ENCODE peak calls at places on chromosomes 5 and 9, in seven cellular contexts. V, G, Z, K, Q, H and X are unnamed samples.

GRCh38 chr9:98096091-98096490 is 22.9 kb downstream of the TRIM14 start:
- DNase-seq in K (no peak), V (no peak), Z (no peak), G (no peak), Q (no peak), H (no peak), X (no peak)

GRCh38 chr5:4022991-4023390 is 427.4 kb downstream of the IRX1 start:
- DNase-seq in Q (no peak), V (no peak), G (no peak), Z (no peak), H (no peak), K (no peak), X (no peak)

GRCh38 chr5:131377785-131378325 is 114.0 kb downstream of the CDC42SE2 start:
- DNase-seq in H (no peak), K (peak; percentile 33), Z (peak; percentile 69), G (no peak), Q (peak; percentile 68), V (no peak), X (no peak)

GRCh38 chr5:174625591-174626365 is 98.6 kb upstream of the MSX2 start:
- DNase-seq in G (no peak), K (no peak), Z (no peak), V (no peak), H (no peak), Q (no peak), X (no peak)

GRCh38 chr5:11878846-11879245 is 25.4 kb downstream of the CTNND2 start:
- DNase-seq in Q (no peak), H (no peak), Z (no peak), G (no peak), V (no peak), K (no peak), X (no peak)

GRCh38 chr5:180350711-180351110 is 2.4 kb downstream of the GFPT2 start:
- DNase-seq in Z (no peak), G (no peak), K (no peak), Q (no peak), V (no peak), H (no peak), X (no peak)

GRCh38 chr5:165296401-165297130 is 1791.1 kb downstream of the MAT2B start:
- DNase-seq in V (no peak), Q (no peak), G (no peak), Z (no peak), H (no peak), K (no peak), X (no peak)

GRCh38 chr5:102753889-102754498 is 1.1 kb upstream of the PAM start:
- DNase-seq in Q (no peak), G (no peak), H (no peak), V (no peak), Z (no peak), K (no peak), X (no peak)

GRCh38 chr5:36724429-36725332 is 118.3 kb downstream of the SLC1A3 start:
- DNase-seq in G (peak; percentile 90), Z (no peak), V (no peak), Q (no peak), K (no peak), H (peak; percentile 73), X (peak; percentile 42)

GRCh38 chr9:104536756-104537155 is at the start of gene OR13C3:
- DNase-seq in K (no peak), Z (no peak), Q (no peak), V (no peak), G (no peak), H (no peak), X (no peak)

GRCh38 chr5:61678966-61679365 is 346.9 kb downstream of the ZSWIM6 start:
- DNase-seq in V (no peak), G (no peak), H (no peak), Q (no peak), Z (no peak), K (no peak), X (no peak)

DNA sequence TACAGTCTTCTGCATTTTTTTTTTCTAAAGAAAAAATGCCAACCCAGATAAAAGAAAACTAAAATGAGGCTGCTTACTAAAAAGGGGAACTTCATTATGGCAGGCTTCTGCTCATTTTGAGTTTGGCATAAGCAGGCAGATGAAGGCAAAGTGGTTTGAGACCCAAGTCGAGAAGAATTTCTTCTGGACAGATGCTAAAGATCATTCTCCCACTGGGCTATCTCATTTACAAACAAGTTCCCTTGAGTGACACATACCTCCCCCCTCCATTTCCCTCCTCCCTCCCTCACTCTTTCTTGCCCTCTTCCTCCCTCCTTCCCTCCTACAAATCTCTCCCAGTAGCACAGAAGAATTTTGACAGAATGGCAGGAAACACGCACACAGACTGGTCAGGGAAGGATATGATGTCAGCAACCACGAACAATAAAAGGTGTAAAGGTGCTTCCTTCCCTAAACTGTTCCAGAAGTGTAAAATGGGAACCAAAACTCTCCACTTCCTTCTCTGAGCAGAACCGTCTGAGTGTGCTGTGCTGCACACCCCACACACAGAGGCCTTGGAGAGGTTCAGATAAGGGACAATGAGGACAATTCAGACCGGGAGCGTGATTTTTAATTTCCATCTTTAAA is 55.9 kb downstream of the MEF2C start:
- DNase-seq in Q (peak; percentile 65), G (peak; percentile 83), H (peak; percentile 45), Z (peak; percentile 89), V (peak; percentile 28), K (peak; percentile 81), X (no peak)
- H3K4me3 ChIP-seq in Q (no peak overlapping the region), G (peak overlapping the region; percentile 54), H (no peak overlapping the region), Z (peak overlapping the region; percentile 8), V (no peak overlapping the region), K (no peak overlapping the region), X (no peak overlapping the region)

GRCh38 chr5:171335616-171336015 is 26.6 kb downstream of the TLX3 start:
- DNase-seq in Q (no peak), H (no peak), G (no peak), K (no peak), V (no peak), Z (no peak), X (no peak)

GRCh38 chr5:171340042-171340441 is 31.0 kb downstream of the TLX3 start:
- DNase-seq in V (no peak), Q (no peak), G (no peak), K (no peak), H (no peak), Z (no peak), X (no peak)

GRCh38 chr5:171340491-171340890 is 31.4 kb downstream of the TLX3 start:
- DNase-seq in H (no peak), G (no peak), K (no peak), Q (no peak), V (no peak), Z (no peak), X (no peak)

GRCh38 chr5:171336486-171337206 is 27.6 kb downstream of the TLX3 start:
- DNase-seq in Q (peak; percentile 58), V (peak; percentile 21), G (no peak), Z (peak; percentile 76), K (peak; percentile 82), H (no peak), X (no peak)

GRCh38 chr5:171337207-171337562 is 28.1 kb downstream of the TLX3 start:
- DNase-seq in H (no peak), V (no peak), K (no peak), G (no peak), Z (no peak), Q (no peak), X (no peak)
- H3K4me3 ChIP-seq in H (no peak overlapping the region), V (peak overlapping the region; percentile 55), K (peak overlapping the region; percentile 46), G (no peak overlapping the region), Z (peak overlapping the region; percentile 63), Q (peak overlapping the region; percentile 49), X (no peak overlapping the region)

GRCh38 chr9:113593682-113594281 is 130.3 kb downstream of the RGS3 start:
- DNase-seq in V (peak; percentile 95), G (no peak), K (peak; percentile 99), H (peak; percentile 86), Z (peak; percentile 98), Q (peak; percentile 99), X (no peak)
- H3K4me3 ChIP-seq in V (peak overlapping the region; percentile 93), G (no peak overlapping the region), K (peak overlapping the region; percentile 83), H (no peak overlapping the region), Z (peak overlapping the region; percentile 74), Q (peak overlapping the region; percentile 84), X (no peak overlapping the region)

DNA sequence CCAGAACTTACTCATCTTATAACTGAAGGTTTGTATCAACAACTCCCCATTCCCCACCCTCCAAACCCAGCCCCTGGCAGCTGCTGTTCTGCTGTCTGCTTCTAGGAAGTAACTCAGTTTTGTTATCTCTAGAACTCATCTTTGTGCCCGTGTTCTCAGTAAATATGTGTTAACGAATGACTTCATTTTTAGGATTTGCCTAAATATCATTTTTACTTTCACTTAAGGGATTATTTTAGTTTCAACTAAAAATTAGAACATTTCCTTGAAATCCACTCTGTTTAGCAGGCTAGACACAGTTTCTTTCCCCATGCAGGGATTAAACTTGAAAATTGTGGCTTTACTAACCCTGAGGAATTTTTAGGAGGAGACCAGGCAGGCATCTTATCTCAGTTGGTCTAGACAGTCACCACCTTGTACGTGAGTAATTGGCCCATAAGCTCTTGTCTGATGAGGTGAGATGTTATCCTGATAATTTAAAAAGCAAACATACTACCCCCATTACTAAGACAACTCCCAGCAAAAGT is 68.2 kb upstream of the TNFAIP8 start:
- DNase-seq in G (no peak), Q (no peak), V (no peak), Z (peak; percentile 31), K (no peak), H (peak; percentile 43), X (peak; percentile 81)
- H3K4me3 ChIP-seq in G (no peak overlapping the region), Q (no peak overlapping the region), V (no peak overlapping the region), Z (no peak overlapping the region), K (no peak overlapping the region), H (no peak overlapping the region), X (peak overlapping the region; percentile 38)

GRCh38 chr9:132854832-132855231 is 23.3 kb downstream of the AK8 start:
- DNase-seq in H (no peak), V (no peak), G (no peak), K (no peak), Q (no peak), Z (no peak), X (no peak)

GRCh38 chr9:132846918-132847515 is 31.1 kb downstream of the AK8 start:
- DNase-seq in Q (no peak), Z (no peak), G (no peak), V (no peak), K (no peak), H (no peak), X (no peak)

GRCh38 chr9:132853482-132853881 is 24.6 kb downstream of the AK8 start:
- DNase-seq in V (no peak), Q (no peak), H (no peak), Z (no peak), G (no peak), K (no peak), X (no peak)

GRCh38 chr9:132849168-132849831 is 28.8 kb downstream of the AK8 start:
- DNase-seq in Q (no peak), V (no peak), G (no peak), Z (no peak), K (peak; percentile 8), H (no peak), X (peak; percentile 10)

GRCh38 chr9:132851421-132851792 is 26.7 kb downstream of the AK8 start:
- DNase-seq in Q (no peak), G (no peak), V (no peak), Z (no peak), H (no peak), K (no peak), X (no peak)
- H3K4me3 ChIP-seq in Q (no peak overlapping the region), G (no peak overlapping the region), V (no peak overlapping the region), Z (no peak overlapping the region), H (no peak overlapping the region), K (no peak overlapping the region), X (no peak overlapping the region)